ENCODE peak calls at places on chromosomes 2 and 18, in ten cellular contexts. One of them, this sample, is unnamed. For H3K4me1, the result is how much of the 10 kb centered on the place peaks cover.

GRCh38 chr2:23653326-23653725 is 268.3 kb downstream of the KLHL29 start:
- DNase-seq in body of pancreas: no peak
- DNase-seq in IMR-90: no peak
- DNase-seq in endothelial cell of umbilical vein: no peak
- DNase-seq in Peyer's patch: no peak
- DNase-seq in heart left ventricle: no peak
- DNase-seq in A549: no peak
- DNase-seq in prostate gland: no peak
- DNase-seq in gastrocnemius medialis: no peak
- DNase-seq in K562: no peak
- DNase-seq in this sample: no peak

GRCh38 chr18:41745166-41746049 is 209.6 kb upstream of the PIK3C3 start:
- DNase-seq in body of pancreas: peak
- DNase-seq in IMR-90: peak
- DNase-seq in endothelial cell of umbilical vein: peak
- DNase-seq in Peyer's patch: no peak
- DNase-seq in heart left ventricle: peak
- DNase-seq in A549: peak
- DNase-seq in prostate gland: peak
- DNase-seq in gastrocnemius medialis: no peak
- DNase-seq in K562: no peak
- DNase-seq in this sample: peak

GRCh38 chr2:20519309-20519708 is 72.4 kb downstream of the RHOB start:
- DNase-seq in body of pancreas: no peak
- DNase-seq in IMR-90: no peak
- DNase-seq in endothelial cell of umbilical vein: no peak
- DNase-seq in Peyer's patch: no peak
- DNase-seq in heart left ventricle: no peak
- DNase-seq in A549: no peak
- DNase-seq in prostate gland: no peak
- DNase-seq in gastrocnemius medialis: no peak
- DNase-seq in K562: no peak
- DNase-seq in this sample: no peak

GRCh38 chr2:196105956-196106355 is 37.3 kb upstream of the DNAH7 start:
- DNase-seq in body of pancreas: no peak
- DNase-seq in IMR-90: no peak
- DNase-seq in endothelial cell of umbilical vein: peak
- DNase-seq in Peyer's patch: no peak
- DNase-seq in heart left ventricle: no peak
- DNase-seq in A549: no peak
- DNase-seq in prostate gland: no peak
- DNase-seq in gastrocnemius medialis: no peak
- DNase-seq in K562: no peak
- DNase-seq in this sample: no peak

GRCh38 chr2:96933528-96933927 is 52.9 kb downstream of the FAM178B start:
- DNase-seq in body of pancreas: no peak
- DNase-seq in IMR-90: no peak
- DNase-seq in endothelial cell of umbilical vein: no peak
- DNase-seq in Peyer's patch: no peak
- DNase-seq in heart left ventricle: no peak
- DNase-seq in A549: no peak
- DNase-seq in prostate gland: no peak
- DNase-seq in gastrocnemius medialis: no peak
- DNase-seq in K562: no peak
- DNase-seq in this sample: no peak

GRCh38 chr2:160499865-160500264 is 6.3 kb upstream of the RBMS1 start:
- DNase-seq in body of pancreas: no peak
- DNase-seq in IMR-90: no peak
- DNase-seq in endothelial cell of umbilical vein: no peak
- DNase-seq in Peyer's patch: no peak
- DNase-seq in heart left ventricle: no peak
- DNase-seq in A549: no peak
- DNase-seq in prostate gland: no peak
- DNase-seq in gastrocnemius medialis: no peak
- DNase-seq in K562: no peak
- DNase-seq in this sample: no peak

GRCh38 chr2:188415754-188416083 is 124.0 kb downstream of the GULP1 start:
- DNase-seq in body of pancreas: no peak
- DNase-seq in IMR-90: no peak
- DNase-seq in endothelial cell of umbilical vein: no peak
- DNase-seq in Peyer's patch: no peak
- DNase-seq in heart left ventricle: no peak
- DNase-seq in A549: peak
- DNase-seq in prostate gland: no peak
- DNase-seq in gastrocnemius medialis: no peak
- DNase-seq in K562: no peak
- DNase-seq in this sample: no peak

GRCh38 chr2:201696151-201696659 is 2.2 kb downstream of the MPP4 start:
- DNase-seq in body of pancreas: no peak
- DNase-seq in IMR-90: peak
- DNase-seq in endothelial cell of umbilical vein: peak
- DNase-seq in Peyer's patch: no peak
- DNase-seq in heart left ventricle: no peak
- DNase-seq in A549: no peak
- DNase-seq in prostate gland: no peak
- DNase-seq in gastrocnemius medialis: no peak
- DNase-seq in K562: no peak
- DNase-seq in this sample: no peak

DNA sequence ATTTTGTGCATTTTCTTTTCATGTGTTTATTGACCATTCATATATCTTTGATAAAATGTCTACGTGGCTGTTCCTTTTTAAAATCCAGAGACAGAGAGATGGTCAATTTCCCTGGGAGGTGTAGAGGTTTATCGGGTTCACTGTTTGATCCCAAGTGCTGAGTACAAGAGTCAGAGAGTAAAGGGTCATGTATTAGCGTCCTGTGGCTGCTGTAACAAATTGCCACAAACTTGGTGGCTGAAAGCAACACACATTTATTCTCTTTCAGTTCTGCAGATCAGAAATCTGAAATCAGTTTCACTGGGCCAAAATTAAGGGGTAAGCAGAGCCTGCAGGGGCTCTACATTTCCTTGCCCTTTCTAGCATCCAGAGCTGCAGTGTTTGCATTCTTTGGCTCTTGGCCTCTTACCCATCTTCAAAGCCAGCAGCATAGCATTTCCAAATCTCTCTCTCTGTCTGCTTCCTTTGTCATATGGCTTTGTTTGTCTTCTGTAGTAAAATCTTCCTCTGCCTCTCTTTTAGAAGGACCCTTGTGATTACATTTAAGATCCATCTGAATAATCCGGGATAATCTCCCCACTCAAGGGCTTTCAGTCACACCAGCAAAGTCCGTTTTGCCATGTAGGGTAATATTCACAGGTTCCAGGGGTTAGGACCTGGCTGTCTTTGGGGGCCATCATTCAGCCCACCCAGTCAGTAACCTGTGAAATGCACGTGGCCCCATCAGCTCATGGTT is 49.9 kb downstream of the TMEM17 start:
- DNase-seq in body of pancreas: no peak
- DNase-seq in IMR-90: no peak
- DNase-seq in endothelial cell of umbilical vein: no peak
- DNase-seq in Peyer's patch: no peak
- DNase-seq in heart left ventricle: no peak
- DNase-seq in A549: no peak
- DNase-seq in prostate gland: no peak
- DNase-seq in gastrocnemius medialis: no peak
- DNase-seq in K562: no peak
- DNase-seq in this sample: no peak
- H3K4me3 ChIP-seq in body of pancreas: no peak
- H3K4me3 ChIP-seq in IMR-90: no peak
- H3K4me3 ChIP-seq in endothelial cell of umbilical vein: no peak
- H3K4me3 ChIP-seq in Peyer's patch: no peak
- H3K4me3 ChIP-seq in heart left ventricle: no peak
- H3K4me3 ChIP-seq in A549: no peak
- H3K4me3 ChIP-seq in prostate gland: no peak
- H3K4me3 ChIP-seq in gastrocnemius medialis: no peak
- H3K4me3 ChIP-seq in K562: no peak
- H3K4me3 ChIP-seq in this sample: no peak

GRCh38 chr2:101732773-101733256 is 35.3 kb downstream of the MAP4K4 start:
- DNase-seq in body of pancreas: no peak
- DNase-seq in IMR-90: no peak
- DNase-seq in endothelial cell of umbilical vein: no peak
- DNase-seq in Peyer's patch: no peak
- DNase-seq in heart left ventricle: no peak
- DNase-seq in A549: no peak
- DNase-seq in prostate gland: no peak
- DNase-seq in gastrocnemius medialis: no peak
- DNase-seq in K562: no peak
- DNase-seq in this sample: no peak

GRCh38 chr2:101735166-101735533 is 37.6 kb downstream of the MAP4K4 start:
- DNase-seq in body of pancreas: no peak
- DNase-seq in IMR-90: no peak
- DNase-seq in endothelial cell of umbilical vein: no peak
- DNase-seq in Peyer's patch: no peak
- DNase-seq in heart left ventricle: no peak
- DNase-seq in A549: no peak
- DNase-seq in prostate gland: no peak
- DNase-seq in gastrocnemius medialis: no peak
- DNase-seq in K562: no peak
- DNase-seq in this sample: no peak

GRCh38 chr2:101733257-101733993 is 35.9 kb downstream of the MAP4K4 start:
- DNase-seq in body of pancreas: no peak
- DNase-seq in IMR-90: no peak
- DNase-seq in endothelial cell of umbilical vein: no peak
- DNase-seq in Peyer's patch: no peak
- DNase-seq in heart left ventricle: peak
- DNase-seq in A549: no peak
- DNase-seq in prostate gland: no peak
- DNase-seq in gastrocnemius medialis: peak
- DNase-seq in K562: no peak
- DNase-seq in this sample: no peak

GRCh38 chr2:101736233-101736632 is 38.7 kb downstream of the MAP4K4 start:
- DNase-seq in body of pancreas: no peak
- DNase-seq in IMR-90: no peak
- DNase-seq in endothelial cell of umbilical vein: no peak
- DNase-seq in Peyer's patch: no peak
- DNase-seq in heart left ventricle: no peak
- DNase-seq in A549: no peak
- DNase-seq in prostate gland: no peak
- DNase-seq in gastrocnemius medialis: peak
- DNase-seq in K562: no peak
- DNase-seq in this sample: no peak

DNA sequence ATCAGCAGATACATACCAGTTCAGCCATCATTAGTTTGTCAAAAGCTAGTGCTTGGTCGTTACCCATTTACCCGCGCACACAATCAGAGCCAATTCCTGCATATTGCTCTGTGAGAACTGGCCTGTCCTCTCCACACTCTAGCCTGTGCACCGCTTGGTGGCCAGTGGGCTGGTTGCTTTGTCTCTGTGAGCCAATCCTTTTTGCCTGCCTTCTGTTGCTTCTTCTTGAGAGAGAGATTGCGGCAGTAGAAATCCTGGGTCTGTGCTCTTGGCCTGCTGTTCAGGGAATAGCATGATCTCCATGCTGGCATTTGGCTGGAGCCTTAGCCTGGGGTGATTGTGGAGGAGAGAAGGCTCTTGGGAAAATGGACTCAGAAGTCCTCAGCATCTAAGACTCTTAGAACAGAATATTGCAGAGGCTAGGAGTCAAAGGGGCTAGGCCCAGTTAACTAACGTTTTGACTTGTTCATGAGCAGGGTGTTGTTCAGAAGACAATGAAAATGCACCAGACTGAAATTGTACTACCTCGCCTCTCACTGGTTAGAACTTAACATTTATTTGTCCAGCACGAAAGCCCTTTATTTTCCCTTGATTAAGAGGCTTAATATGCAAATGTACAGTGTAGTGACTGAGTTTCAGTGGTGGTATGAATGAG is 37.1 kb downstream of the MAP4K4 start:
- DNase-seq in body of pancreas: no peak
- DNase-seq in IMR-90: no peak
- DNase-seq in endothelial cell of umbilical vein: no peak
- DNase-seq in Peyer's patch: no peak
- DNase-seq in heart left ventricle: no peak
- DNase-seq in A549: no peak
- DNase-seq in prostate gland: no peak
- DNase-seq in gastrocnemius medialis: no peak
- DNase-seq in K562: no peak
- DNase-seq in this sample: no peak
- H3K4me1 ChIP-seq in body of pancreas: under half
- H3K4me1 ChIP-seq in IMR-90: under half
- H3K4me1 ChIP-seq in endothelial cell of umbilical vein: under half
- H3K4me1 ChIP-seq in Peyer's patch: under half
- H3K4me1 ChIP-seq in heart left ventricle: half or more
- H3K4me1 ChIP-seq in A549: half or more
- H3K4me1 ChIP-seq in prostate gland: under half
- H3K4me1 ChIP-seq in gastrocnemius medialis: half or more
- H3K4me1 ChIP-seq in K562: under half
- H3K4me1 ChIP-seq in this sample: under half

DNA sequence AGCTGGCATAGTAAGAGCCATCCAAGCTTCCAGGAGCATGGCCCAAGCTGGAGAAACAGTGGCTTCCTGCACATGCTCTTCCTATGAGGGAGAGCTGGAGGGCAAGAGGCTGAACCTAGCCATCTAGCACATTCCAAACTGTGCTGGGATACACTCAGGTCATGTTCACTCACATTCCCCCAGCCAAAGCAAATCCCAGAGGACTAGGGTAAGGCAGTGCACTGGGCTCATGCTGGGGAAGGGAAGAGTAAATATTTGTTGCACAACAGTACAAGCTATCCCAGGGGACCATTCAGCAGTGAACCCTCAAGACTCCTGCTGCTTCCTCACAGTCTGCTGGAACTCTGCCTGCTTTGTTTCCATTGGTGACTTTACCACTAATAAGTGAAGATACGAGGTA is 20.7 kb upstream of the GYPC start:
- DNase-seq in body of pancreas: no peak
- DNase-seq in IMR-90: no peak
- DNase-seq in endothelial cell of umbilical vein: no peak
- DNase-seq in Peyer's patch: no peak
- DNase-seq in heart left ventricle: peak
- DNase-seq in A549: no peak
- DNase-seq in prostate gland: no peak
- DNase-seq in gastrocnemius medialis: no peak
- DNase-seq in K562: no peak
- DNase-seq in this sample: no peak
- TF ChIP-seq POLR2A in body of pancreas: no peak
- TF ChIP-seq POLR2A in IMR-90: no peak
- TF ChIP-seq POLR2A in endothelial cell of umbilical vein: no peak
- TF ChIP-seq POLR2A in Peyer's patch: no peak
- TF ChIP-seq POLR2A in heart left ventricle: no peak
- TF ChIP-seq POLR2A in A549: no peak
- TF ChIP-seq POLR2A in prostate gland: no peak
- TF ChIP-seq POLR2A in gastrocnemius medialis: no peak
- TF ChIP-seq POLR2A in K562: no peak
- TF ChIP-seq POLR2A in this sample: no peak

DNA sequence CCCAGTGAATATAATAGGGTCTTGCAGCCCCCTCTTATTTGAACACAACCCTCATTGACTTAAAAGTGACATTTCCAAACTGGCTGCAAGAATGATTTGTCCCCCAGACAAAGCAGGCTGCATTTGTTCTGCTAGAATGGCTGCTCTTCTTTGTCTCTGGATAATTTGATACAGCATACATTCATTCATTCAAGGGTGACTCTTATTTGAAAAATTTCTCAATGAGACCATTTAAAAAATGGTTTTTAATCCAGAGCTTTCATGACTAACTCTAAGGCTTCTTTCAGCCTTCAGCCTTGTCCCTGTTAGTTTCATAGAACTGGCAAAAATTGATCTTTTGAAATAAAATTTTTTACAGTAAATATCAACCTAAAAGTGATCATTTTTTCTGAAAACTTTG is 64.3 kb upstream of the TANC1 start:
- DNase-seq in body of pancreas: no peak
- DNase-seq in IMR-90: no peak
- DNase-seq in endothelial cell of umbilical vein: no peak
- DNase-seq in Peyer's patch: no peak
- DNase-seq in heart left ventricle: no peak
- DNase-seq in A549: no peak
- DNase-seq in prostate gland: no peak
- DNase-seq in gastrocnemius medialis: no peak
- DNase-seq in K562: no peak
- DNase-seq in this sample: no peak
- H3K4me3 ChIP-seq in body of pancreas: no peak
- H3K4me3 ChIP-seq in IMR-90: no peak
- H3K4me3 ChIP-seq in endothelial cell of umbilical vein: no peak
- H3K4me3 ChIP-seq in Peyer's patch: no peak
- H3K4me3 ChIP-seq in heart left ventricle: no peak
- H3K4me3 ChIP-seq in A549: no peak
- H3K4me3 ChIP-seq in prostate gland: no peak
- H3K4me3 ChIP-seq in gastrocnemius medialis: no peak
- H3K4me3 ChIP-seq in K562: no peak
- H3K4me3 ChIP-seq in this sample: no peak

This sample was measured in thyroid gland.